ENCODE peak calls at places on chromosomes 5 and 9, in nine cellular contexts. One of them, this sample, is unnamed.
A peak's percentile ranks its signal among the peaks of the same experiment; 100 is the strongest.

GRCh38 chr9:76198336-76198735 is 195.9 kb downstream of the RFK start:
- DNase-seq in GM19239: no peak
- DNase-seq in frontal cortex: no peak
- DNase-seq in GM04503: no peak
- DNase-seq in MM.1S: no peak
- DNase-seq in NCI-H2081 treated with DMSO at 0.1 percent for 48 hours: no peak
- DNase-seq in amniotic epithelial cell: no peak
- DNase-seq in stimulated activated CD4-positive, alpha-beta T cell treated with anti-CD3 and anti-CD28 coated beads, Interleukin-1b, Interleukin-23, amount 100 ng/mL, for 1 hour: no peak
- DNase-seq in activated effector memory CD4-positive, alpha-beta T cell treated with anti-CD3 and anti-CD28 coated beads, Interleukin-2, amount 50 U/mL, for 16 hours: no peak
- DNase-seq in this sample: no peak

GRCh38 chr5:158895573-158895972 is 204.1 kb downstream of the EBF1 start:
- DNase-seq in GM19239: no peak
- DNase-seq in frontal cortex: no peak
- DNase-seq in GM04503: no peak
- DNase-seq in MM.1S: no peak
- DNase-seq in NCI-H2081 treated with DMSO at 0.1 percent for 48 hours: no peak
- DNase-seq in amniotic epithelial cell: no peak
- DNase-seq in stimulated activated CD4-positive, alpha-beta T cell treated with anti-CD3 and anti-CD28 coated beads, Interleukin-1b, Interleukin-23, amount 100 ng/mL, for 1 hour: no peak
- DNase-seq in activated effector memory CD4-positive, alpha-beta T cell treated with anti-CD3 and anti-CD28 coated beads, Interleukin-2, amount 50 U/mL, for 16 hours: no peak
- DNase-seq in this sample: no peak

GRCh38 chr5:97131139-97131710 is 11.2 kb downstream of the LIX1 start:
- DNase-seq in GM19239: no peak
- DNase-seq in frontal cortex: no peak
- DNase-seq in GM04503: no peak
- DNase-seq in MM.1S: no peak
- DNase-seq in NCI-H2081 treated with DMSO at 0.1 percent for 48 hours: no peak
- DNase-seq in amniotic epithelial cell: peak; percentile 45
- DNase-seq in stimulated activated CD4-positive, alpha-beta T cell treated with anti-CD3 and anti-CD28 coated beads, Interleukin-1b, Interleukin-23, amount 100 ng/mL, for 1 hour: no peak
- DNase-seq in activated effector memory CD4-positive, alpha-beta T cell treated with anti-CD3 and anti-CD28 coated beads, Interleukin-2, amount 50 U/mL, for 16 hours: no peak
- DNase-seq in this sample: peak; percentile 73

GRCh38 chr5:40584054-40584453 is 95.7 kb upstream of the PTGER4 start:
- DNase-seq in GM19239: no peak
- DNase-seq in frontal cortex: no peak
- DNase-seq in GM04503: no peak
- DNase-seq in MM.1S: no peak
- DNase-seq in NCI-H2081 treated with DMSO at 0.1 percent for 48 hours: no peak
- DNase-seq in amniotic epithelial cell: no peak
- DNase-seq in stimulated activated CD4-positive, alpha-beta T cell treated with anti-CD3 and anti-CD28 coated beads, Interleukin-1b, Interleukin-23, amount 100 ng/mL, for 1 hour: no peak
- DNase-seq in activated effector memory CD4-positive, alpha-beta T cell treated with anti-CD3 and anti-CD28 coated beads, Interleukin-2, amount 50 U/mL, for 16 hours: no peak
- DNase-seq in this sample: no peak

GRCh38 chr9:116639251-116639741 is 47.8 kb upstream of the TRIM32 start:
- DNase-seq in GM19239: no peak
- DNase-seq in frontal cortex: no peak
- DNase-seq in GM04503: peak; percentile 52
- DNase-seq in MM.1S: no peak
- DNase-seq in NCI-H2081 treated with DMSO at 0.1 percent for 48 hours: no peak
- DNase-seq in amniotic epithelial cell: no peak
- DNase-seq in stimulated activated CD4-positive, alpha-beta T cell treated with anti-CD3 and anti-CD28 coated beads, Interleukin-1b, Interleukin-23, amount 100 ng/mL, for 1 hour: no peak
- DNase-seq in activated effector memory CD4-positive, alpha-beta T cell treated with anti-CD3 and anti-CD28 coated beads, Interleukin-2, amount 50 U/mL, for 16 hours: no peak
- DNase-seq in this sample: peak; percentile 71

GRCh38 chr5:68193481-68194036 is 22.0 kb upstream of the PIK3R1 start:
- DNase-seq in GM19239: no peak
- DNase-seq in frontal cortex: no peak
- DNase-seq in GM04503: no peak
- DNase-seq in MM.1S: no peak
- DNase-seq in NCI-H2081 treated with DMSO at 0.1 percent for 48 hours: no peak
- DNase-seq in amniotic epithelial cell: no peak
- DNase-seq in stimulated activated CD4-positive, alpha-beta T cell treated with anti-CD3 and anti-CD28 coated beads, Interleukin-1b, Interleukin-23, amount 100 ng/mL, for 1 hour: no peak
- DNase-seq in activated effector memory CD4-positive, alpha-beta T cell treated with anti-CD3 and anti-CD28 coated beads, Interleukin-2, amount 50 U/mL, for 16 hours: no peak
- DNase-seq in this sample: no peak

GRCh38 chr5:56638061-56638621 is 177.2 kb upstream of the MAP3K1 start:
- DNase-seq in GM19239: no peak
- DNase-seq in frontal cortex: no peak
- DNase-seq in GM04503: no peak
- DNase-seq in MM.1S: no peak
- DNase-seq in NCI-H2081 treated with DMSO at 0.1 percent for 48 hours: peak; percentile 42
- DNase-seq in amniotic epithelial cell: no peak
- DNase-seq in stimulated activated CD4-positive, alpha-beta T cell treated with anti-CD3 and anti-CD28 coated beads, Interleukin-1b, Interleukin-23, amount 100 ng/mL, for 1 hour: no peak
- DNase-seq in activated effector memory CD4-positive, alpha-beta T cell treated with anti-CD3 and anti-CD28 coated beads, Interleukin-2, amount 50 U/mL, for 16 hours: no peak
- DNase-seq in this sample: no peak

GRCh38 chr9:6667633-6668280 is 22.2 kb upstream of the GLDC start:
- DNase-seq in GM19239: no peak
- DNase-seq in frontal cortex: no peak
- DNase-seq in GM04503: no peak
- DNase-seq in MM.1S: peak; percentile 49
- DNase-seq in NCI-H2081 treated with DMSO at 0.1 percent for 48 hours: no peak
- DNase-seq in amniotic epithelial cell: peak; percentile 35
- DNase-seq in stimulated activated CD4-positive, alpha-beta T cell treated with anti-CD3 and anti-CD28 coated beads, Interleukin-1b, Interleukin-23, amount 100 ng/mL, for 1 hour: no peak
- DNase-seq in activated effector memory CD4-positive, alpha-beta T cell treated with anti-CD3 and anti-CD28 coated beads, Interleukin-2, amount 50 U/mL, for 16 hours: no peak
- DNase-seq in this sample: no peak

GRCh38 chr5:123086376-123087055 is 2.5 kb upstream of the PRDM6 start:
- DNase-seq in GM19239: no peak
- DNase-seq in frontal cortex: no peak
- DNase-seq in GM04503: no peak
- DNase-seq in MM.1S: no peak
- DNase-seq in NCI-H2081 treated with DMSO at 0.1 percent for 48 hours: no peak
- DNase-seq in amniotic epithelial cell: no peak
- DNase-seq in stimulated activated CD4-positive, alpha-beta T cell treated with anti-CD3 and anti-CD28 coated beads, Interleukin-1b, Interleukin-23, amount 100 ng/mL, for 1 hour: no peak
- DNase-seq in activated effector memory CD4-positive, alpha-beta T cell treated with anti-CD3 and anti-CD28 coated beads, Interleukin-2, amount 50 U/mL, for 16 hours: no peak
- DNase-seq in this sample: no peak

GRCh38 chr5:150122158-150122510 is 33.5 kb downstream of the PDGFRB start:
- DNase-seq in GM19239: peak; percentile 79
- DNase-seq in frontal cortex: no peak
- DNase-seq in GM04503: no peak
- DNase-seq in MM.1S: peak; percentile 48
- DNase-seq in NCI-H2081 treated with DMSO at 0.1 percent for 48 hours: no peak
- DNase-seq in amniotic epithelial cell: peak; percentile 20
- DNase-seq in stimulated activated CD4-positive, alpha-beta T cell treated with anti-CD3 and anti-CD28 coated beads, Interleukin-1b, Interleukin-23, amount 100 ng/mL, for 1 hour: no peak
- DNase-seq in activated effector memory CD4-positive, alpha-beta T cell treated with anti-CD3 and anti-CD28 coated beads, Interleukin-2, amount 50 U/mL, for 16 hours: no peak
- DNase-seq in this sample: no peak

GRCh38 chr5:135127604-135128240 is 93.7 kb upstream of the PITX1 start:
- DNase-seq in GM19239: no peak
- DNase-seq in frontal cortex: no peak
- DNase-seq in GM04503: peak; percentile 27
- DNase-seq in MM.1S: no peak
- DNase-seq in NCI-H2081 treated with DMSO at 0.1 percent for 48 hours: no peak
- DNase-seq in amniotic epithelial cell: peak; percentile 93
- DNase-seq in stimulated activated CD4-positive, alpha-beta T cell treated with anti-CD3 and anti-CD28 coated beads, Interleukin-1b, Interleukin-23, amount 100 ng/mL, for 1 hour: no peak
- DNase-seq in activated effector memory CD4-positive, alpha-beta T cell treated with anti-CD3 and anti-CD28 coated beads, Interleukin-2, amount 50 U/mL, for 16 hours: no peak
- DNase-seq in this sample: no peak

GRCh38 chr9:20197976-20198685 is 409.3 kb upstream of the SLC24A2 start:
- DNase-seq in GM19239: no peak
- DNase-seq in frontal cortex: no peak
- DNase-seq in GM04503: no peak
- DNase-seq in MM.1S: no peak
- DNase-seq in NCI-H2081 treated with DMSO at 0.1 percent for 48 hours: no peak
- DNase-seq in amniotic epithelial cell: no peak
- DNase-seq in stimulated activated CD4-positive, alpha-beta T cell treated with anti-CD3 and anti-CD28 coated beads, Interleukin-1b, Interleukin-23, amount 100 ng/mL, for 1 hour: no peak
- DNase-seq in activated effector memory CD4-positive, alpha-beta T cell treated with anti-CD3 and anti-CD28 coated beads, Interleukin-2, amount 50 U/mL, for 16 hours: no peak
- DNase-seq in this sample: no peak

GRCh38 chr9:69104830-69105527 is 69.1 kb upstream of the TJP2 start:
- DNase-seq in GM19239: no peak
- DNase-seq in frontal cortex: no peak
- DNase-seq in GM04503: no peak
- DNase-seq in MM.1S: peak; percentile 74
- DNase-seq in NCI-H2081 treated with DMSO at 0.1 percent for 48 hours: no peak
- DNase-seq in amniotic epithelial cell: no peak
- DNase-seq in stimulated activated CD4-positive, alpha-beta T cell treated with anti-CD3 and anti-CD28 coated beads, Interleukin-1b, Interleukin-23, amount 100 ng/mL, for 1 hour: no peak
- DNase-seq in activated effector memory CD4-positive, alpha-beta T cell treated with anti-CD3 and anti-CD28 coated beads, Interleukin-2, amount 50 U/mL, for 16 hours: no peak
- DNase-seq in this sample: no peak

GRCh38 chr5:170293273-170293672 is 4.3 kb downstream of the LCP2 start:
- DNase-seq in GM19239: no peak
- DNase-seq in frontal cortex: no peak
- DNase-seq in GM04503: no peak
- DNase-seq in MM.1S: no peak
- DNase-seq in NCI-H2081 treated with DMSO at 0.1 percent for 48 hours: no peak
- DNase-seq in amniotic epithelial cell: no peak
- DNase-seq in stimulated activated CD4-positive, alpha-beta T cell treated with anti-CD3 and anti-CD28 coated beads, Interleukin-1b, Interleukin-23, amount 100 ng/mL, for 1 hour: no peak
- DNase-seq in activated effector memory CD4-positive, alpha-beta T cell treated with anti-CD3 and anti-CD28 coated beads, Interleukin-2, amount 50 U/mL, for 16 hours: peak; percentile 77
- DNase-seq in this sample: no peak

GRCh38 chr9:14910178-14910805 is at the start of gene FREM1:
- DNase-seq in GM19239: no peak
- DNase-seq in frontal cortex: no peak
- DNase-seq in GM04503: no peak
- DNase-seq in MM.1S: no peak
- DNase-seq in NCI-H2081 treated with DMSO at 0.1 percent for 48 hours: no peak
- DNase-seq in amniotic epithelial cell: peak; percentile 15
- DNase-seq in stimulated activated CD4-positive, alpha-beta T cell treated with anti-CD3 and anti-CD28 coated beads, Interleukin-1b, Interleukin-23, amount 100 ng/mL, for 1 hour: no peak
- DNase-seq in activated effector memory CD4-positive, alpha-beta T cell treated with anti-CD3 and anti-CD28 coated beads, Interleukin-2, amount 50 U/mL, for 16 hours: no peak
- DNase-seq in this sample: no peak

GRCh38 chr5:9865574-9865973 is 235.4 kb upstream of the TAS2R1 start:
- DNase-seq in GM19239: no peak
- DNase-seq in frontal cortex: no peak
- DNase-seq in GM04503: no peak
- DNase-seq in MM.1S: no peak
- DNase-seq in NCI-H2081 treated with DMSO at 0.1 percent for 48 hours: no peak
- DNase-seq in amniotic epithelial cell: no peak
- DNase-seq in stimulated activated CD4-positive, alpha-beta T cell treated with anti-CD3 and anti-CD28 coated beads, Interleukin-1b, Interleukin-23, amount 100 ng/mL, for 1 hour: no peak
- DNase-seq in activated effector memory CD4-positive, alpha-beta T cell treated with anti-CD3 and anti-CD28 coated beads, Interleukin-2, amount 50 U/mL, for 16 hours: no peak
- DNase-seq in this sample: no peak

GRCh38 chr9:4297151-4297794 is 2.6 kb downstream of the GLIS3 start:
- DNase-seq in GM19239: peak; percentile 32
- DNase-seq in frontal cortex: peak; percentile 47
- DNase-seq in GM04503: peak; percentile 66
- DNase-seq in MM.1S: peak; percentile 69
- DNase-seq in NCI-H2081 treated with DMSO at 0.1 percent for 48 hours: no peak
- DNase-seq in amniotic epithelial cell: peak; percentile 87
- DNase-seq in stimulated activated CD4-positive, alpha-beta T cell treated with anti-CD3 and anti-CD28 coated beads, Interleukin-1b, Interleukin-23, amount 100 ng/mL, for 1 hour: no peak
- DNase-seq in activated effector memory CD4-positive, alpha-beta T cell treated with anti-CD3 and anti-CD28 coated beads, Interleukin-2, amount 50 U/mL, for 16 hours: peak; percentile 65
- DNase-seq in this sample: no peak

GRCh38 chr5:174192103-174192655 is 146.7 kb downstream of the NSG2 start:
- DNase-seq in GM19239: no peak
- DNase-seq in frontal cortex: no peak
- DNase-seq in GM04503: no peak
- DNase-seq in MM.1S: no peak
- DNase-seq in NCI-H2081 treated with DMSO at 0.1 percent for 48 hours: no peak
- DNase-seq in amniotic epithelial cell: no peak
- DNase-seq in stimulated activated CD4-positive, alpha-beta T cell treated with anti-CD3 and anti-CD28 coated beads, Interleukin-1b, Interleukin-23, amount 100 ng/mL, for 1 hour: no peak
- DNase-seq in activated effector memory CD4-positive, alpha-beta T cell treated with anti-CD3 and anti-CD28 coated beads, Interleukin-2, amount 50 U/mL, for 16 hours: no peak
- DNase-seq in this sample: no peak

GRCh38 chr5:134133213-134133994 is 18.9 kb downstream of the TCF7 start:
- DNase-seq in GM19239: no peak
- DNase-seq in frontal cortex: no peak
- DNase-seq in GM04503: no peak
- DNase-seq in MM.1S: no peak
- DNase-seq in NCI-H2081 treated with DMSO at 0.1 percent for 48 hours: no peak
- DNase-seq in amniotic epithelial cell: no peak
- DNase-seq in stimulated activated CD4-positive, alpha-beta T cell treated with anti-CD3 and anti-CD28 coated beads, Interleukin-1b, Interleukin-23, amount 100 ng/mL, for 1 hour: no peak
- DNase-seq in activated effector memory CD4-positive, alpha-beta T cell treated with anti-CD3 and anti-CD28 coated beads, Interleukin-2, amount 50 U/mL, for 16 hours: peak; percentile 63
- DNase-seq in this sample: no peak

GRCh38 chr5:134525687-134526482 is 415 bp downstream of the JADE2 start:
- DNase-seq in GM19239: no peak
- DNase-seq in frontal cortex: peak; percentile 86
- DNase-seq in GM04503: no peak
- DNase-seq in MM.1S: peak; percentile 60
- DNase-seq in NCI-H2081 treated with DMSO at 0.1 percent for 48 hours: no peak
- DNase-seq in amniotic epithelial cell: peak; percentile 84
- DNase-seq in stimulated activated CD4-positive, alpha-beta T cell treated with anti-CD3 and anti-CD28 coated beads, Interleukin-1b, Interleukin-23, amount 100 ng/mL, for 1 hour: no peak
- DNase-seq in activated effector memory CD4-positive, alpha-beta T cell treated with anti-CD3 and anti-CD28 coated beads, Interleukin-2, amount 50 U/mL, for 16 hours: peak; percentile 87
- DNase-seq in this sample: no peak